ENCODE peak calls at places on chromosome 1, in seven cellular contexts. L is C1 segment of cervical spinal cord; R is aorta; Q is H1; B is cardiac fibroblast; M is stimulated activated CD8-positive, alpha-beta memory T cell treated with anti-CD3 and anti-CD28 coated beads, Interleukin-7, amount 100 ng/mL, for 1 hour; O is H7. S is an unnamed sample.

GRCh38 chr1:9413877-9414213 is 121.2 kb downstream of the SPSB1 start:
- DNase-seq in L (no peak), R (peak), Q (no peak), B (peak), M (no peak), O (peak), S (no peak)

GRCh38 chr1:78304766-78305165 is 186.0 kb upstream of the PTGFR start:
- DNase-seq in L (no peak), R (no peak), Q (no peak), B (no peak), M (no peak), O (no peak), S (no peak)

GRCh38 chr1:230639714-230640209 is 2.5 kb upstream of the COG2 start:
- DNase-seq in L (no peak), R (no peak), Q (no peak), B (no peak), M (no peak), O (no peak), S (no peak)

GRCh38 chr1:219629481-219629880 is 16.6 kb upstream of the ZC3H11B start:
- DNase-seq in L (no peak), R (no peak), Q (no peak), B (no peak), M (no peak), O (no peak), S (no peak)

GRCh38 chr1:203271018-203271743 is 34.1 kb upstream of the BTG2 start:
- DNase-seq in L (peak), R (no peak), Q (no peak), B (peak), M (no peak), O (peak), S (peak)

GRCh38 chr1:226119169-226119568 is 56.7 kb downstream of the H3-3A start:
- DNase-seq in L (no peak), R (no peak), Q (no peak), B (no peak), M (no peak), O (peak), S (no peak)

GRCh38 chr1:16155537-16156410 is at the start of gene EPHA2:
- DNase-seq in L (peak), R (peak), Q (peak), B (peak), M (no peak), O (peak), S (peak)

GRCh38 chr1:11862890-11863289 is 4.1 kb upstream of the NPPB start:
- DNase-seq in L (no peak), R (no peak), Q (no peak), B (no peak), M (no peak), O (no peak), S (no peak)

GRCh38 chr1:8965121-8965820 is 19.6 kb downstream of the CA6 start:
- DNase-seq in L (no peak), R (no peak), Q (no peak), B (peak), M (no peak), O (no peak), S (no peak)

S was measured in sigmoid colon.